ENCODE peak calls at places on chromosomes 5 and 9, in eight cellular contexts. V is RWPE1; Y is activated CD4-positive, alpha-beta T cell treated with anti-CD3 and anti-CD28 coated beads, Interleukin-2, amount 50 U/mL, for 1 hour; U is T-helper 1 cell; S is EL; X is heart left ventricle; T is central memory CD4-positive, alpha-beta T cell; P is NCI-H510A. N is an unnamed sample.

GRCh38 chr5:128773378-128773777 is 191.9 kb upstream of the SLC27A6 start:
- DNase-seq in T (no peak), P (no peak), V (no peak), Y (no peak), U (no peak), S (no peak), X (no peak), N (no peak)

GRCh38 chr5:119291877-119292276 is 63.9 kb upstream of the TNFAIP8 start:
- DNase-seq in U (no peak), S (peak), P (no peak), X (no peak), Y (no peak), V (no peak), T (no peak), N (no peak)

GRCh38 chr9:21060919-21061561 is 16.7 kb downstream of the IFNB1 start:
- DNase-seq in Y (no peak), U (no peak), V (no peak), P (no peak), X (no peak), T (no peak), S (peak), N (no peak)

GRCh38 chr9:127844821-127845359 is 9.6 kb downstream of the ENG start:
- DNase-seq in X (peak), P (no peak), T (no peak), Y (no peak), V (no peak), S (peak), U (no peak), N (no peak)

GRCh38 chr5:142320427-142320732 is 4.4 kb downstream of the SPRY4 start:
- DNase-seq in S (peak), X (no peak), V (no peak), P (no peak), T (no peak), U (no peak), Y (no peak), N (no peak)

GRCh38 chr5:175867587-175868347 is 3.6 kb upstream of the CPLX2 start:
- DNase-seq in P (peak), X (no peak), S (peak), T (no peak), V (peak), Y (no peak), U (no peak), N (no peak)

GRCh38 chr5:98110270-98110669 is 663.2 kb upstream of the RGMB start:
- DNase-seq in P (no peak), U (no peak), T (no peak), Y (no peak), X (no peak), S (peak), V (peak), N (no peak)

GRCh38 chr9:113056191-113057106 is at the start of gene ZFP37:
- DNase-seq in S (peak), P (peak), U (peak), V (peak), X (peak), Y (peak), T (peak), N (peak)

GRCh38 chr5:83802686-83803085 is 82.0 kb upstream of the HAPLN1 start:
- DNase-seq in U (no peak), Y (no peak), V (no peak), T (no peak), X (no peak), S (peak), P (no peak), N (no peak)

GRCh38 chr9:131310833-131311554 is 21.5 kb downstream of the PLPP7 start:
- DNase-seq in S (no peak), Y (peak), P (no peak), X (no peak), V (no peak), U (peak), T (peak), N (peak)

GRCh38 chr9:135251996-135252760 is 164.7 kb downstream of the OLFM1 start:
- DNase-seq in Y (no peak), U (no peak), V (no peak), X (no peak), T (no peak), S (no peak), P (no peak), N (no peak)

GRCh38 chr9:23153058-23153457 is 673.0 kb downstream of the ELAVL2 start:
- DNase-seq in T (no peak), X (no peak), U (no peak), Y (no peak), P (no peak), S (no peak), V (no peak), N (no peak)

GRCh38 chr5:110224050-110224449 is 502.4 kb downstream of the TMEM232 start:
- DNase-seq in X (no peak), V (no peak), U (no peak), Y (no peak), T (no peak), S (no peak), P (no peak), N (no peak)

GRCh38 chr5:93307557-93307956 is 273.5 kb downstream of the NR2F1-AS1 start:
- DNase-seq in V (peak), T (no peak), P (no peak), U (no peak), S (peak), X (no peak), Y (no peak), N (no peak)

GRCh38 chr5:90287031-90287430 is 122.5 kb downstream of the CETN3 start:
- DNase-seq in P (no peak), Y (no peak), U (no peak), V (no peak), T (no peak), X (no peak), S (no peak), N (no peak)

GRCh38 chr5:150670275-150670960 is 9.4 kb downstream of the MYOZ3 start:
- DNase-seq in P (no peak), V (no peak), X (no peak), S (no peak), T (no peak), U (no peak), Y (no peak), N (no peak)

GRCh38 chr5:133944263-133945230 is 23.9 kb downstream of the C5orf15 start:
- DNase-seq in X (peak), V (peak), Y (peak), P (no peak), S (peak), T (no peak), U (no peak), N (peak)

GRCh38 chr5:54024466-54024865 is 285.9 kb downstream of the ARL15 start:
- DNase-seq in X (no peak), U (no peak), S (peak), V (peak), P (no peak), T (no peak), Y (no peak), N (no peak)

GRCh38 chr9:124040935-124041816 is 29.6 kb downstream of the LHX2 start:
- DNase-seq in T (peak), V (no peak), P (no peak), Y (peak), X (peak), U (no peak), S (peak), N (peak)

GRCh38 chr5:1065891-1066650 is 45.8 kb downstream of the SLC12A7 start:
- DNase-seq in S (no peak), U (no peak), T (no peak), X (no peak), Y (no peak), V (no peak), P (no peak), N (no peak)

GRCh38 chr9:36322462-36322861 is 64.2 kb upstream of the GNE start:
- DNase-seq in Y (no peak), X (no peak), P (no peak), U (no peak), S (no peak), V (no peak), T (no peak), N (no peak)

GRCh38 chr9:102506391-102506790 is 488.7 kb upstream of the CYLC2 start:
- DNase-seq in P (no peak), V (no peak), T (no peak), Y (no peak), X (no peak), S (no peak), U (no peak), N (no peak)

N was measured in CD4-positive, alpha-beta memory T cell.